ENCODE peak calls at places on chromosomes 7 and 10, in nine cellular contexts. S, F, H, Z, M, N, I, K and Y are unnamed samples.

GRCh38 chr10:102837230-102837721 is at the start of gene CYP17A1:
- DNase-seq in S (peak; percentile 76), F (peak; percentile 47), H (no peak), Z (no peak), M (no peak), N (no peak), I (no peak), K (no peak), Y (no peak)

GRCh38 chr7:47147213-47147631 is 434.7 kb downstream of the TNS3 start:
- DNase-seq in S (no peak), F (no peak), H (no peak), Z (no peak), M (no peak), N (no peak), I (no peak), K (no peak), Y (no peak)

GRCh38 chr10:97743169-97743945 is 6.4 kb downstream of the ZFYVE27 start:
- DNase-seq in S (no peak), F (no peak), H (no peak), Z (no peak), M (no peak), N (no peak), I (no peak), K (no peak), Y (no peak)

GRCh38 chr7:12518920-12519681 is 51.4 kb upstream of the SCIN start:
- DNase-seq in S (no peak), F (peak; percentile 26), H (peak; percentile 79), Z (no peak), M (no peak), N (no peak), I (no peak), K (no peak), Y (no peak)

GRCh38 chr7:2231992-2232765 is 566 bp downstream of the MAD1L1 start:
- DNase-seq in S (no peak), F (peak; percentile 44), H (peak; percentile 59), Z (peak; percentile 89), M (no peak), N (no peak), I (no peak), K (no peak), Y (no peak)

GRCh38 chr7:33379891-33380525 is 250.6 kb downstream of the BBS9 start:
- DNase-seq in S (no peak), F (no peak), H (no peak), Z (no peak), M (no peak), N (no peak), I (no peak), K (no peak), Y (no peak)

GRCh38 chr10:43091846-43092245 is 15.0 kb downstream of the RET start:
- DNase-seq in S (no peak), F (no peak), H (no peak), Z (no peak), M (peak; percentile 67), N (no peak), I (no peak), K (no peak), Y (no peak)

GRCh38 chr10:77284797-77285196 is 352.8 kb downstream of the KCNMA1 start:
- DNase-seq in S (no peak), F (no peak), H (no peak), Z (no peak), M (no peak), N (no peak), I (no peak), K (no peak), Y (no peak)

GRCh38 chr10:67925449-67926005 is 41.1 kb downstream of the SIRT1 start:
- DNase-seq in S (no peak), F (no peak), H (no peak), Z (no peak), M (no peak), N (no peak), I (no peak), K (no peak), Y (no peak)

GRCh38 chr10:99711129-99711719 is 20.7 kb downstream of the COX15 start:
- DNase-seq in S (peak; percentile 29), F (peak; percentile 29), H (peak; percentile 66), Z (no peak), M (peak; percentile 51), N (no peak), I (no peak), K (peak; percentile 35), Y (no peak)

GRCh38 chr7:50529093-50529862 is 35.9 kb downstream of the DDC start:
- DNase-seq in S (no peak), F (no peak), H (no peak), Z (no peak), M (no peak), N (no peak), I (no peak), K (no peak), Y (peak; percentile 64)

GRCh38 chr10:13847201-13847631 is 260.5 kb downstream of the PRPF18 start:
- DNase-seq in S (no peak), F (no peak), H (peak; percentile 74), Z (no peak), M (no peak), N (peak; percentile 33), I (no peak), K (no peak), Y (no peak)

GRCh38 chr10:17199351-17199804 is 2.1 kb downstream of the TRDMT1 start:
- DNase-seq in S (no peak), F (peak; percentile 34), H (peak; percentile 53), Z (no peak), M (no peak), N (no peak), I (no peak), K (no peak), Y (no peak)

GRCh38 chr10:34475222-34475621 is 339.9 kb downstream of the PARD3 start:
- DNase-seq in S (no peak), F (no peak), H (no peak), Z (no peak), M (no peak), N (no peak), I (no peak), K (no peak), Y (no peak)

GRCh38 chr7:179209-179681 is 13.1 kb upstream of the FAM20C start:
- DNase-seq in S (no peak), F (no peak), H (no peak), Z (no peak), M (no peak), N (no peak), I (no peak), K (no peak), Y (no peak)

GRCh38 chr10:2949948-2950354 is 117.4 kb upstream of the PFKP start:
- DNase-seq in S (no peak), F (no peak), H (no peak), Z (no peak), M (no peak), N (no peak), I (no peak), K (no peak), Y (no peak)

GRCh38 chr10:22606164-22606614 is 108.2 kb downstream of the PIP4K2A start:
- DNase-seq in S (no peak), F (peak; percentile 25), H (no peak), Z (no peak), M (peak; percentile 28), N (no peak), I (no peak), K (peak; percentile 56), Y (no peak)
- TF ChIP-seq POLR2AphosphoS5 in S (no peak), F (no peak), H (no peak), Z (peak; percentile 45), M (peak; percentile 64), N (no peak), I (no peak), K (no peak), Y (no peak)

GRCh38 chr10:23201837-23202236 is 9.7 kb downstream of the PTF1A start:
- DNase-seq in S (no peak), F (no peak), H (no peak), Z (no peak), M (no peak), N (no peak), I (no peak), K (no peak), Y (no peak)

GRCh38 chr10:23200997-23201652 is 9.0 kb downstream of the PTF1A start:
- DNase-seq in S (no peak), F (no peak), H (no peak), Z (no peak), M (no peak), N (no peak), I (no peak), K (no peak), Y (peak; percentile 60)

GRCh38 chr10:23204773-23205172 is 12.7 kb downstream of the PTF1A start:
- DNase-seq in S (no peak), F (no peak), H (peak; percentile 67), Z (no peak), M (no peak), N (no peak), I (no peak), K (no peak), Y (no peak)

GRCh38 chr10:23203369-23204325 is 11.5 kb downstream of the PTF1A start:
- DNase-seq in S (no peak), F (no peak), H (no peak), Z (peak; percentile 43), M (no peak), N (no peak), I (no peak), K (no peak), Y (peak; percentile 74)

GRCh38 chr10:23202736-23203135 is 10.6 kb downstream of the PTF1A start:
- DNase-seq in S (no peak), F (no peak), H (no peak), Z (no peak), M (no peak), N (no peak), I (no peak), K (no peak), Y (no peak)
- H3K27me3 ChIP-seq in S (peaks cover 79% of the 10 kb centered on the region), F (peaks cover 36% of the 10 kb centered on the region), H (peaks cover 99% of the 10 kb centered on the region), Z (no peaks in the 10 kb centered on the region), M (no peaks in the 10 kb centered on the region), N (peaks cover 75% of the 10 kb centered on the region), I (no peaks in the 10 kb centered on the region), K (peaks cover 80% of the 10 kb centered on the region), Y (peaks cover 75% of the 10 kb centered on the region)

DNA sequence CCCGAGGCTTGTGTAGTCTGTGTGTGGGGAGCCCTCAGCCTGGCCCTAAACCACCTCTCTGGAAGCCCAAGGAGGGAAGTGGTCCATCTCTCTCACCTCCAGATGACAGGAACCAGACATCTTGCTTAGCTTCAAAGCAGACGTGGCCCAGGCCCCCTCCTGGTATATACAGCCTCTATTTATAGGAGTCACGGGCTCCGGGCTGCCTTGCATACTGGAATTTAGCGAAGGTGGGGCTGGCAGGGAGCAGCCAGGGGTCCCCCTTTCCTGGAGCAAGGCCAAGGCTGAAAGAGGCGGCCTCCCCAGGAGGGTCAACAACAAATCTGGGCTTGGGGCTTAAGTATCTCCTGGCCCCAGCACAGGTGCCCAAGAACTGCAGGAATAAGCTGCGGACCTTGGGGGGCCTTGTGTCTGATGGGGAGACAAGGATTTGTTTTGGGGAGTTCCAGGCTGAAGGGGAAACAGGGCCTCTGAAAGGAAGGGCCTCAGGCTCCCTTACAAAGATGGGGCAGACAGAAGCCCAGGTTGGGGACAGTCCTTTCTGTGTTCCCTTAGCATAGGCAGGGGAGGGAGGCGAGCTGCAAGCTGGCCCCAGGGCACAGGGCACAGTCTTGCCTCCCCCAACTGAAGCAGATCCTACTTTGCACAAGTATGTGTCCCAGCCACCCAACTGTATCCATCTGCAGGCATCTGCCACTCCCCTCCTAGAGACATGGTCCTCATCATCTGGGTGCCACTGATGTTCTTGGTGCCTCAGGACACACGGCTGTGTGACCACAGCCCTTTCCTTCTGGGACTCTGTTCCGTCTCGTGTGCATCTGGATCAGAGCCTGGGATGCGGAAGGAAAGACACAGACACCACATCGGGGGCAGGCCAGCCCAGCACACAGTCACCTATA is 11.9 kb downstream of the ZCCHC24 start:
- DNase-seq in S (no peak), F (no peak), H (no peak), Z (no peak), M (no peak), N (peak; percentile 61), I (no peak), K (peak; percentile 27), Y (no peak)
- TF ChIP-seq POLR2AphosphoS5 in S (no peak), F (no peak), H (no peak), Z (no peak), M (no peak), N (no peak), I (no peak), K (peak; percentile 77), Y (peak; percentile 66)

GRCh38 chr7:21922605-21923004 is 23.1 kb downstream of the CDCA7L start:
- DNase-seq in S (no peak), F (no peak), H (no peak), Z (no peak), M (no peak), N (no peak), I (no peak), K (no peak), Y (no peak)
- H3K27me3 ChIP-seq in S (no peaks in the 10 kb centered on the region), F (no peaks in the 10 kb centered on the region), H (no peaks in the 10 kb centered on the region), Z (no peaks in the 10 kb centered on the region), M (no peaks in the 10 kb centered on the region), N (no peaks in the 10 kb centered on the region), I (no peaks in the 10 kb centered on the region), K (no peaks in the 10 kb centered on the region), Y (no peaks in the 10 kb centered on the region)